ENCODE peak calls at places on chromosomes 12 and 14, in four cellular contexts. W, L, S and E are unnamed samples.

GRCh38 chr12:2335109-2335508 is 282.3 kb downstream of the CACNA1C start:
- DNase-seq in W (peak), S (no peak), L (no peak), E (no peak)

GRCh38 chr14:95770777-95771176 is 56.9 kb upstream of the TCL1A start:
- DNase-seq in W (no peak), L (no peak), S (no peak), E (no peak)

GRCh38 chr12:105262461-105263184 is 26.6 kb upstream of the APPL2 start:
- DNase-seq in S (no peak), W (no peak), L (no peak), E (no peak)

GRCh38 chr14:29712586-29712985 is 215.1 kb downstream of the PRKD1 start:
- DNase-seq in L (no peak), S (no peak), W (no peak), E (no peak)

GRCh38 chr12:10167588-10167987 is 4.3 kb downstream of the OLR1 start:
- DNase-seq in W (no peak), S (no peak), L (no peak), E (no peak)

GRCh38 chr14:39431416-39432178 is 636 bp downstream of the FBXO33 start:
- DNase-seq in S (peak), L (peak), W (peak), E (no peak)

GRCh38 chr14:102731101-102731870 is 46.0 kb upstream of the TRAF3 start:
- DNase-seq in L (no peak), S (no peak), W (no peak), E (no peak)

GRCh38 chr14:100078997-100079561 is 13.9 kb downstream of the EVL start:
- DNase-seq in W (peak), L (peak), S (peak), E (no peak)

GRCh38 chr12:30416631-30417030 is 279.0 kb downstream of the IPO8 start:
- DNase-seq in W (no peak), S (no peak), L (no peak), E (no peak)

GRCh38 chr12:129551441-129551840 is 352.4 kb downstream of the TMEM132D start:
- DNase-seq in W (no peak), S (no peak), L (no peak), E (no peak)

GRCh38 chr12:111368291-111368683 is 608 bp downstream of the PHETA1 start:
- DNase-seq in S (no peak), W (peak), L (no peak), E (no peak)

GRCh38 chr12:49807991-49808580 is 20.1 kb downstream of the NCKAP5L start:
- DNase-seq in S (no peak), W (no peak), L (no peak), E (no peak)

GRCh38 chr14:23299558-23299957 is 3.1 kb downstream of the PPP1R3E start:
- DNase-seq in L (no peak), S (no peak), W (peak), E (peak)

GRCh38 chr12:121968880-121969279 is 50.5 kb downstream of the CFAP251 start:
- DNase-seq in W (no peak), S (no peak), L (no peak), E (no peak)

GRCh38 chr14:31170411-31170810 is 37.2 kb downstream of the HECTD1 start:
- DNase-seq in S (no peak), W (no peak), L (no peak), E (no peak)

GRCh38 chr14:68784995-68785816 is 7.7 kb downstream of the ZFP36L1 start:
- DNase-seq in W (peak), L (no peak), S (no peak), E (no peak)

GRCh38 chr14:28142400-28143015 is 624.1 kb upstream of the FOXG1 start:
- DNase-seq in W (no peak), S (no peak), L (peak), E (no peak)

GRCh38 chr12:98154850-98155249 is 360.5 kb upstream of the TMPO start:
- DNase-seq in L (peak), W (peak), S (no peak), E (peak)

GRCh38 chr12:92110083-92110640 is 35.5 kb downstream of the BTG1 start:
- DNase-seq in S (no peak), W (no peak), L (no peak), E (no peak)

GRCh38 chr14:21200752-21201461 is 45.0 kb upstream of the OR5AU1 start:
- DNase-seq in W (no peak), L (no peak), S (no peak), E (no peak)

GRCh38 chr12:92930421-92930820 is 1.3 kb upstream of the EEA1 start:
- DNase-seq in L (no peak), S (no peak), W (no peak), E (no peak)

GRCh38 chr12:57046947-57047890 is 2.7 kb downstream of the MYO1A start:
- DNase-seq in L (no peak), S (no peak), W (no peak), E (no peak)

GRCh38 chr14:54312166-54312801 is 84.5 kb upstream of the CDKN3 start:
- DNase-seq in W (peak), L (peak), S (no peak), E (peak)

GRCh38 chr14:74488788-74489397 is 4.2 kb downstream of the NPC2 start:
- DNase-seq in L (no peak), S (no peak), W (peak), E (peak)

GRCh38 chr12:106049105-106049504 is 89.6 kb downstream of the NUAK1 start:
- DNase-seq in W (no peak), S (no peak), L (no peak), E (no peak)

GRCh38 chr14:99382781-99383456 is 97.7 kb downstream of the SETD3 start:
- DNase-seq in L (no peak), W (no peak), S (no peak), E (no peak)

GRCh38 chr14:71956920-71957563 is 24.8 kb downstream of the RGS6 start:
- DNase-seq in S (no peak), L (no peak), W (no peak), E (no peak)

GRCh38 chr12:54390668-54391551 is 6.4 kb upstream of the ZNF385A start:
- DNase-seq in W (no peak), S (peak), L (peak), E (no peak)

GRCh38 chr12:62846506-62846905 is 88.4 kb downstream of the PPM1H start:
- DNase-seq in W (no peak), S (no peak), L (no peak), E (no peak)

GRCh38 chr14:79056879-79057278 is 886.7 kb downstream of the NRXN3 start:
- DNase-seq in L (no peak), S (no peak), W (no peak), E (no peak)

GRCh38 chr12:131923260-131923659 is 5.8 kb upstream of the PUS1 start:
- DNase-seq in L (peak), W (no peak), S (no peak), E (no peak)

GRCh38 chr12:41512531-41512930 is 324.4 kb downstream of the PDZRN4 start:
- DNase-seq in L (no peak), S (no peak), W (peak), E (peak)

GRCh38 chr14:92704821-92705220 is 43.6 kb downstream of the LGMN start:
- DNase-seq in L (no peak), W (no peak), S (no peak), E (no peak)

GRCh38 chr14:104109731-104110361 is 24.3 kb downstream of the ASPG start:
- DNase-seq in S (no peak), L (no peak), W (no peak), E (no peak)

GRCh38 chr14:90643982-90644510 is 172.2 kb downstream of the TTC7B start:
- DNase-seq in S (no peak), W (no peak), L (no peak), E (no peak)

GRCh38 chr14:100773331-100774163 is 46.9 kb downstream of the DLK1 start:
- DNase-seq in S (no peak), L (peak), W (no peak), E (no peak)